ENCODE peak calls at places on chromosomes 12 and 14, in five cellular contexts. One of them, this sample, is unnamed. For H3K4me1, the result is how much of the 10 kb centered on the place peaks cover.

GRCh38 chr14:31457665-31458659 is 656 bp upstream of the DTD2 start:
- DNase-seq in H1: no peak
- DNase-seq in neuronal stem cell: peak
- DNase-seq in IMR-90: no peak
- DNase-seq in H9: no peak
- DNase-seq in this sample: peak

GRCh38 chr14:61365667-61366194 is 44.4 kb downstream of the PRKCH start:
- DNase-seq in H1: no peak
- DNase-seq in H9: no peak
- DNase-seq in IMR-90: no peak
- DNase-seq in neuronal stem cell: no peak
- DNase-seq in this sample: no peak

GRCh38 chr14:95288672-95289322 is 30.9 kb downstream of the CLMN start:
- DNase-seq in neuronal stem cell: no peak
- DNase-seq in IMR-90: no peak
- DNase-seq in H1: no peak
- DNase-seq in H9: peak
- DNase-seq in this sample: no peak

GRCh38 chr14:101477648-101478047 is 83.6 kb upstream of the DIO3 start:
- DNase-seq in H9: no peak
- DNase-seq in neuronal stem cell: no peak
- DNase-seq in H1: no peak
- DNase-seq in IMR-90: peak
- DNase-seq in this sample: no peak

GRCh38 chr12:86367137-86367536 is 110.9 kb upstream of the MGAT4C start:
- DNase-seq in neuronal stem cell: no peak
- DNase-seq in H1: no peak
- DNase-seq in H9: no peak
- DNase-seq in IMR-90: no peak
- DNase-seq in this sample: peak

GRCh38 chr12:81340910-81341309 is 263.0 kb downstream of the ACSS3 start:
- DNase-seq in H9: no peak
- DNase-seq in IMR-90: no peak
- DNase-seq in H1: no peak
- DNase-seq in neuronal stem cell: no peak
- DNase-seq in this sample: no peak

GRCh38 chr14:23299558-23299957 is 3.1 kb downstream of the PPP1R3E start:
- DNase-seq in IMR-90: peak
- DNase-seq in neuronal stem cell: no peak
- DNase-seq in H1: no peak
- DNase-seq in H9: no peak
- DNase-seq in this sample: peak

GRCh38 chr12:31560516-31560915 is 30.4 kb downstream of the DENND5B start:
- DNase-seq in H1: no peak
- DNase-seq in neuronal stem cell: no peak
- DNase-seq in IMR-90: no peak
- DNase-seq in H9: no peak
- DNase-seq in this sample: no peak

GRCh38 chr14:23877111-23877510 is 76.5 kb upstream of the DHRS4 start:
- DNase-seq in IMR-90: no peak
- DNase-seq in neuronal stem cell: no peak
- DNase-seq in H9: no peak
- DNase-seq in H1: no peak
- DNase-seq in this sample: no peak

GRCh38 chr12:53677612-53678133 is 1.8 kb upstream of the ATP5MC2 start:
- DNase-seq in H1: no peak
- DNase-seq in H9: no peak
- DNase-seq in neuronal stem cell: no peak
- DNase-seq in IMR-90: no peak
- DNase-seq in this sample: no peak

GRCh38 chr12:1083888-1084262 is 92.9 kb downstream of the ERC1 start:
- DNase-seq in neuronal stem cell: no peak
- DNase-seq in H1: no peak
- DNase-seq in IMR-90: peak
- DNase-seq in H9: no peak
- DNase-seq in this sample: peak

GRCh38 chr12:75658826-75659823 is 147.7 kb upstream of the KRR1 start:
- DNase-seq in H1: no peak
- DNase-seq in IMR-90: peak
- DNase-seq in neuronal stem cell: no peak
- DNase-seq in H9: no peak
- DNase-seq in this sample: peak

GRCh38 chr12:67515679-67516363 is 132.7 kb upstream of the DYRK2 start:
- DNase-seq in H1: no peak
- DNase-seq in neuronal stem cell: no peak
- DNase-seq in H9: no peak
- DNase-seq in IMR-90: no peak
- DNase-seq in this sample: peak

GRCh38 chr14:95267306-95267705 is 52.4 kb downstream of the CLMN start:
- DNase-seq in IMR-90: no peak
- DNase-seq in H1: no peak
- DNase-seq in H9: no peak
- DNase-seq in neuronal stem cell: no peak
- DNase-seq in this sample: no peak

GRCh38 chr12:18363321-18363720 is 102.0 kb downstream of the PIK3C2G start:
- DNase-seq in IMR-90: no peak
- DNase-seq in H9: no peak
- DNase-seq in H1: no peak
- DNase-seq in neuronal stem cell: no peak
- DNase-seq in this sample: no peak

GRCh38 chr14:23171251-23171975 is 12.0 kb downstream of the SLC7A8 start:
- DNase-seq in neuronal stem cell: no peak
- DNase-seq in H1: no peak
- DNase-seq in H9: no peak
- DNase-seq in IMR-90: no peak
- DNase-seq in this sample: peak

GRCh38 chr14:30211326-30211725 is 283.7 kb upstream of the PRKD1 start:
- DNase-seq in H9: no peak
- DNase-seq in IMR-90: peak
- DNase-seq in H1: no peak
- DNase-seq in neuronal stem cell: no peak
- DNase-seq in this sample: no peak

GRCh38 chr12:131369094-131369845 is 341.6 kb upstream of the SFSWAP start:
- DNase-seq in H9: no peak
- DNase-seq in neuronal stem cell: no peak
- DNase-seq in H1: no peak
- DNase-seq in IMR-90: no peak
- DNase-seq in this sample: no peak

GRCh38 chr14:104383931-104384775 is 195.4 kb upstream of the C14orf180 start:
- DNase-seq in H1: no peak
- DNase-seq in IMR-90: no peak
- DNase-seq in neuronal stem cell: peak
- DNase-seq in H9: no peak
- DNase-seq in this sample: no peak

GRCh38 chr12:14554281-14555008 is 13.2 kb downstream of the PLBD1 start:
- DNase-seq in IMR-90: no peak
- DNase-seq in neuronal stem cell: no peak
- DNase-seq in H1: no peak
- DNase-seq in H9: no peak
- DNase-seq in this sample: peak

GRCh38 chr14:103127861-103128598 is 4.8 kb downstream of the TNFAIP2 start:
- DNase-seq in neuronal stem cell: no peak
- DNase-seq in IMR-90: no peak
- DNase-seq in H9: no peak
- DNase-seq in H1: no peak
- DNase-seq in this sample: no peak

GRCh38 chr12:116542345-116542950 is 16.7 kb upstream of the MAP1LC3B2 start:
- DNase-seq in H9: no peak
- DNase-seq in IMR-90: no peak
- DNase-seq in neuronal stem cell: no peak
- DNase-seq in H1: no peak
- DNase-seq in this sample: no peak

GRCh38 chr14:70908918-70909641 is 1.8 kb downstream of the PCNX1 start:
- DNase-seq in H1: no peak
- DNase-seq in H9: no peak
- DNase-seq in IMR-90: no peak
- DNase-seq in neuronal stem cell: no peak
- DNase-seq in this sample: no peak

GRCh38 chr14:70905316-70905715 is 1.9 kb upstream of the PCNX1 start:
- DNase-seq in neuronal stem cell: no peak
- DNase-seq in H9: no peak
- DNase-seq in IMR-90: peak
- DNase-seq in H1: no peak
- DNase-seq in this sample: peak

GRCh38 chr14:70907996-70908917 is 998 bp downstream of the PCNX1 start:
- DNase-seq in IMR-90: peak
- DNase-seq in neuronal stem cell: no peak
- DNase-seq in H1: peak
- DNase-seq in H9: peak
- DNase-seq in this sample: peak

GRCh38 chr14:70907172-70907995 is at the start of gene PCNX1:
- DNase-seq in IMR-90: peak
- DNase-seq in neuronal stem cell: peak
- DNase-seq in H1: peak
- DNase-seq in H9: peak
- DNase-seq in this sample: peak

GRCh38 chr14:70906785-70907171 is 481 bp upstream of the PCNX1 start:
- DNase-seq in H9: no peak
- DNase-seq in H1: no peak
- DNase-seq in neuronal stem cell: no peak
- DNase-seq in IMR-90: no peak
- DNase-seq in this sample: peak
- H2BK15ac ChIP-seq in H9: no peak
- H2BK15ac ChIP-seq in H1: no peak
- H2BK15ac ChIP-seq in neuronal stem cell: no peak
- H2BK15ac ChIP-seq in IMR-90: peak
- H2BK15ac ChIP-seq in this sample: no peak

GRCh38 chr12:27619308-27619707 is 76.9 kb upstream of the REP15 start:
- DNase-seq in H1: no peak
- DNase-seq in H9: no peak
- DNase-seq in IMR-90: peak
- DNase-seq in neuronal stem cell: no peak
- DNase-seq in this sample: peak

GRCh38 chr12:27623645-27624044 is 72.6 kb upstream of the REP15 start:
- DNase-seq in IMR-90: peak
- DNase-seq in H1: no peak
- DNase-seq in H9: no peak
- DNase-seq in neuronal stem cell: no peak
- DNase-seq in this sample: peak

GRCh38 chr12:27622436-27623185 is 73.6 kb upstream of the REP15 start:
- DNase-seq in IMR-90: peak
- DNase-seq in H1: no peak
- DNase-seq in neuronal stem cell: no peak
- DNase-seq in H9: no peak
- DNase-seq in this sample: no peak

GRCh38 chr12:27618836-27619235 is 77.4 kb upstream of the REP15 start:
- DNase-seq in IMR-90: peak
- DNase-seq in H9: no peak
- DNase-seq in H1: no peak
- DNase-seq in neuronal stem cell: no peak
- DNase-seq in this sample: peak

GRCh38 chr12:27620121-27620520 is 76.1 kb upstream of the REP15 start:
- DNase-seq in H1: no peak
- DNase-seq in H9: no peak
- DNase-seq in neuronal stem cell: no peak
- DNase-seq in IMR-90: no peak
- DNase-seq in this sample: peak
- H3K4me1 ChIP-seq in H1: under half
- H3K4me1 ChIP-seq in H9: under half
- H3K4me1 ChIP-seq in neuronal stem cell: under half
- H3K4me1 ChIP-seq in IMR-90: under half
- H3K4me1 ChIP-seq in this sample: under half

DNA sequence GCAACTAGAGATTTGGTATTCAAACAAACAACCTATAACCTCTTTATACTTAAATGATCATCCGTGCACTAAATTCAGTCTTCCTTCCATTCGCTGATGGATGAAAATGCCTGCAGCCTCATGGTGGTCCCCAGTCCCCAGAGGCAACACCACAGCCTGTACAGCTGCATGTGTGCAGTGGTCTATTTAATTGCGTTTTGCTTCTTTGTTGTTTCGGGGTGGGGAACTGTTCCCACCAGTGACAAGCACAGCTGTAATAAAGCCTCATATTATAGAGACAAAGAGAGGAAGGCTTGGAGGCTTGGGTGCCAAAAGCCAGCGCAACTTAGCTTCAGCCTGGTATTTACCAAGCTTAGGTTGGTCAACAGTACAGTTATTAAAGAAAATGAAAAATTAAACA is 3.9 kb upstream of the SELPLG start:
- DNase-seq in H1: no peak
- DNase-seq in neuronal stem cell: no peak
- DNase-seq in IMR-90: no peak
- DNase-seq in H9: peak
- DNase-seq in this sample: no peak
- H4K91ac ChIP-seq in H1: peak
- H4K91ac ChIP-seq in neuronal stem cell: no peak
- H4K91ac ChIP-seq in IMR-90: no peak
- H4K91ac ChIP-seq in H9: no peak
- H4K91ac ChIP-seq in this sample: no peak

GRCh38 chr14:52020866-52021717 is 31.7 kb downstream of the RTRAF start:
- DNase-seq in H9: no peak
- DNase-seq in H1: no peak
- DNase-seq in neuronal stem cell: no peak
- DNase-seq in IMR-90: no peak
- DNase-seq in this sample: no peak
- H2BK15ac ChIP-seq in H9: no peak
- H2BK15ac ChIP-seq in H1: no peak
- H2BK15ac ChIP-seq in neuronal stem cell: no peak
- H2BK15ac ChIP-seq in IMR-90: no peak
- H2BK15ac ChIP-seq in this sample: no peak

DNA sequence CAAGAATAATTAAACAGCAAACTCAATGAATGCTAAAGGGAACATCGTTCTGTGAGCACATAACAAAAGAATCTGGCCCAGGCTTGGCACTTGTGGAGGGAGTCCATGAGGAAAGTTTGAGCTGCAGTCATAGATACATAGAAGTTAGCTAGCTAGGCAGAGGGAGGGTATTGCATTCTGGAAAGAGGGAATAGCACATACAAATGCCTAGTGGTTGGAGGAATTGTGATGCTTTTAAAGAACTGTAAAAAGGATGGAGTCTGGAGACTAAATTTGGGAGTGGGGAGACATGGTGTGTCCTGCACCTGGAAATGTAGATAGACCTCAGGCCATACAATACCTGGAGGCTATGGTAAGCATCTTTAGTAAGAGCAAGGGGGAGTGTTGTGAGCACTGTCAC is 24.0 kb downstream of the SLC35E3 start:
- DNase-seq in IMR-90: no peak
- DNase-seq in H9: no peak
- DNase-seq in H1: no peak
- DNase-seq in neuronal stem cell: no peak
- DNase-seq in this sample: no peak
- H3K4me1 ChIP-seq in IMR-90: under half
- H3K4me1 ChIP-seq in H9: under half
- H3K4me1 ChIP-seq in H1: under half
- H3K4me1 ChIP-seq in neuronal stem cell: under half
- H3K4me1 ChIP-seq in this sample: under half

This sample was measured in mesenchymal stem cell.